ENCODE peak calls at places on chromosomes 6 and 20, in ten cellular contexts. F is colonic mucosa; N is Peyer's patch; M is breast epithelium; O is brain microvascular endothelial cell; Q is heart left ventricle; C is CD8-positive, alpha-beta T cell; K is cardiac muscle cell; S is upper lobe of right lung; V is astrocyte. R is an unnamed sample.

GRCh38 chr20:42483694-42484303 is 705.9 kb downstream of the PTPRT start:
- DNase-seq in F (peak; percentile 36), N (no peak), M (no peak), O (no peak), Q (peak; percentile 23), C (no peak), K (peak; percentile 3), S (no peak), V (no peak), R (peak; percentile 93)

GRCh38 chr20:38640486-38640885 is 38.9 kb downstream of the ARHGAP40 start:
- DNase-seq in F (no peak), N (no peak), M (no peak), O (no peak), Q (no peak), C (no peak), K (no peak), S (no peak), V (no peak), R (no peak)

GRCh38 chr6:6516643-6517042 is 71.9 kb upstream of the LY86 start:
- DNase-seq in F (no peak), N (no peak), M (no peak), O (no peak), Q (peak; percentile 51), C (peak; percentile 7), K (no peak), S (no peak), V (no peak), R (no peak)

GRCh38 chr20:22473293-22473692 is 111.1 kb downstream of the FOXA2 start:
- DNase-seq in F (no peak), N (no peak), M (no peak), O (no peak), Q (no peak), C (no peak), K (no peak), S (no peak), V (no peak), R (no peak)

GRCh38 chr6:116040980-116041379 is 19.7 kb downstream of the FRK start:
- DNase-seq in F (no peak), N (no peak), M (no peak), O (no peak), Q (no peak), C (no peak), K (no peak), S (no peak), V (no peak), R (no peak)

GRCh38 chr20:13681248-13682125 is 42.8 kb upstream of the TASP1 start:
- DNase-seq in F (peak; percentile 29), N (no peak), M (no peak), O (no peak), Q (no peak), C (no peak), K (no peak), S (no peak), V (no peak), R (no peak)

GRCh38 chr6:110491299-110491643 is 14.9 kb upstream of the SLC22A16 start:
- DNase-seq in F (no peak), N (no peak), M (no peak), O (no peak), Q (no peak), C (no peak), K (no peak), S (no peak), V (no peak), R (no peak)

GRCh38 chr20:49507741-49508434 is 25.4 kb upstream of the KCNB1 start:
- DNase-seq in F (no peak), N (no peak), M (no peak), O (no peak), Q (no peak), C (no peak), K (no peak), S (no peak), V (no peak), R (no peak)

GRCh38 chr20:47150403-47151152 is 205.9 kb downstream of the ZMYND8 start:
- DNase-seq in F (peak; percentile 62), N (no peak), M (no peak), O (peak; percentile 77), Q (peak; percentile 58), C (no peak), K (peak; percentile 87), S (peak; percentile 76), V (peak; percentile 54), R (peak; percentile 96)

GRCh38 chr6:166515072-166515810 is 71.2 kb downstream of the RAMACL start:
- DNase-seq in F (no peak), N (no peak), M (no peak), O (peak; percentile 85), Q (peak; percentile 39), C (peak; percentile 25), K (peak; percentile 59), S (no peak), V (peak; percentile 77), R (peak; percentile 70)

GRCh38 chr6:16223362-16223761 is 15.0 kb upstream of the GMPR start:
- DNase-seq in F (no peak), N (no peak), M (no peak), O (no peak), Q (no peak), C (no peak), K (no peak), S (no peak), V (no peak), R (peak; percentile 37)

GRCh38 chr20:37194616-37195015 is 15.3 kb upstream of the MROH8 start:
- DNase-seq in F (no peak), N (no peak), M (no peak), O (no peak), Q (no peak), C (no peak), K (no peak), S (no peak), V (no peak), R (no peak)

DNA sequence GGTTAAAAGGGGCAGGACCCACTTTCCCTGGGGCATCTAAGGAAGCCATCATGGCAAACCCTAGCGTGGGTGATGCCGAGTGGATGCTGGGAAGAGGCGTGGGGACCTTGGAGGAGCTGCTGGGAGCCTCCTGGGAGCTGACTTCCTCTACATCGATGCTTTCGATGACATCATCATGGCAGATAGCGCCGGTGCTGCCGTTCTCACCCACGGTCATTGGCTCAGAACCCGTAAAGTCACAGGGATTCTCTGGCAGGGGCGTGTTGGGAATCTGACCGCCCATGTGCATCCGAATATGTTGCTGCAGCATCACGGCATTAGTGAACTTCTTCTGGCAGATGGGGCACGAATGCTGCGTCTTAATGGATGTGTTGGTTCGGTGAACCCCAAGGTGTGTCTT is 12.1 kb downstream of the SALL4 start:
- DNase-seq in F (no peak), N (no peak), M (no peak), O (no peak), Q (no peak), C (no peak), K (no peak), S (peak; percentile 43), V (no peak), R (no peak)
- H3K36me3 ChIP-seq in F (no peaks in the 10 kb centered on the region), N (no peaks in the 10 kb centered on the region), M (no peaks in the 10 kb centered on the region), O (no peaks in the 10 kb centered on the region), Q (no peaks in the 10 kb centered on the region), C (no peaks in the 10 kb centered on the region), K (peaks cover 41% of the 10 kb centered on the region), S (no peaks in the 10 kb centered on the region), V (no peaks in the 10 kb centered on the region), R (peaks cover 96% of the 10 kb centered on the region)

DNA sequence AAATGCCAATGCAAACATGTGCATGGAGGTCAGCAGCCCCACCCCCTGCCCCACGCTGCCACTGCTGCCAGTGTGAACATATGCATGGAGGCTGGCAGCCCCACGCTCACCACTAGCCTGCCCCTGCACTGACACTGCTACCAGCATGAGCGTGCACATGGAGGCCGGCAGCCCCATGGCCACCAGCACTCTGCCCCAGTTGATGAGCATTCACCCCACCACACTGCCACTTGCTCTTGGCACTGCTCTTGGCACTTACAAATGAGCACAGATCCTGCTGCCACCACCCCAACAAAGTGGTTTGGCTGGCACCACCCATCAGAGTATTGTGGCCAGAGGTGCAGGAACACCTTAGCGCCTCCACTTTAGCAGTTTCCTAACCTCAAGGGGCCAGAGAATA is 174.1 kb downstream of the KHDC1L start:
- DNase-seq in F (no peak), N (no peak), M (no peak), O (no peak), Q (no peak), C (no peak), K (no peak), S (no peak), V (no peak), R (no peak)
- H3K27ac ChIP-seq in F (no peak overlapping the region), N (no peak overlapping the region), M (no peak overlapping the region), O (no peak overlapping the region), Q (no peak overlapping the region), C (no peak overlapping the region), K (peak overlapping the region; percentile 23), S (no peak overlapping the region), V (no peak overlapping the region), R (no peak overlapping the region)

DNA sequence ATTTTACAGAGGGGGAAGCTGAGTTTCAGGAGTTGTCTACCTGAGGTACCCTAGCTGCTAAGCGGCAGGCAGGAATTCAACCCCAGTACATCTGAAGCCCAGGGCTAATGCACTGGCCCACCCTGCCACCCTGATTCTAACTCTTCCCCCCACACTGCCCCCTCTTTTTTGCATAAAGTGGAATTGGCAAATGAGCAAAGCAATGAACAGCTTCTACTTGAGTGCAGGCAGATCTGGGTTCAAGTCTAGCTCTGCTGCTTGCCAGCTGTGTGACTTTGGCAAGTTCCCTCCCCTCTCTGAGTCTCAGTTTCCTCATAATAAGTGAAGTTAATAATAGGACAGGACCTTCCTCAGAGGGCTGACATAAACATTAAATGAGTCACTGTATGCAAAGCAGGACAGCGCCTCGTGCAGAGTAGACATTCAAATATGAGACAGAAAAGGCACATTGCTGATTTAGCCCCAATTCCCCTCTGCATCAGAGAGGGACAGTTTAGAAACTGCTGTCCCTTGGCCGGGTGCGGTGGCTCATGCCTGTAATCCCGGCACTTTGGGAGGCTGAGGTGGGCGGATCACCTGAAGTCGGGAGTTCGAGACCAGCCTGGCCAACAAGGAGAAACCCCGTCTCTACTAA is 4.7 kb downstream of the ADA start:
- DNase-seq in F (no peak), N (peak; percentile 74), M (no peak), O (peak; percentile 63), Q (no peak), C (no peak), K (peak; percentile 30), S (no peak), V (peak; percentile 52), R (no peak)
- TF ChIP-seq CTCF in F (no peak), N (no peak), M (no peak), O (no peak), Q (no peak), C (no peak), K (no peak), S (no peak), V (no peak), R (no peak)

DNA sequence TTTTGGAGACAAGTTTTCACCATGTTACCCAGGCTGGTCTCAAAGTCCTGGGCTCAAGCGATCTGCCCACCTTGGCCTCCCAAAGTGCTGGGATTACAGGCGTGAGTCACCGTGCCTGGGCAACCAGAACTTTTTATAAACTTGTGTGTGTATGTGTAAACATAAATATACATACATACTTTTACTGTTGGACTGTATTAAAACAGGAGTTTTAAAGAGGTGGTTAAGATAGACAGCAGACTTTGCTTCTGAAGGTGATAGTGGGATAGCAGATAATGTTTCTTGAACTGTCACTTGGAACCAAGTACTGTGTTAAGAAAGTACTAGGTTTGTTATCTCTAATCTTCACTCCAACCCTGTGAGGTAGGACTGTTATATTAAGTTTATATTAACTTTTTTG is 28.6 kb upstream of the MAPK13 start:
- DNase-seq in F (no peak), N (no peak), M (no peak), O (no peak), Q (no peak), C (no peak), K (no peak), S (no peak), V (no peak), R (no peak)
- H3K36me3 ChIP-seq in F (no peaks in the 10 kb centered on the region), N (no peaks in the 10 kb centered on the region), M (no peaks in the 10 kb centered on the region), O (peaks cover 31% of the 10 kb centered on the region), Q (peaks cover 58% of the 10 kb centered on the region), C (no peaks in the 10 kb centered on the region), K (peaks cover 2% of the 10 kb centered on the region), S (peaks cover 67% of the 10 kb centered on the region), V (peaks cover 21% of the 10 kb centered on the region), R (peaks cover 35% of the 10 kb centered on the region)

GRCh38 chr6:13425270-13425905 is 62.0 kb downstream of the GFOD1 start:
- DNase-seq in F (no peak), N (no peak), M (no peak), O (no peak), Q (no peak), C (no peak), K (no peak), S (no peak), V (no peak), R (no peak)
- H3K27ac ChIP-seq in F (no peak overlapping the region), N (peak overlapping the region; percentile 50), M (no peak overlapping the region), O (no peak overlapping the region), Q (peak overlapping the region; percentile 78), C (no peak overlapping the region), K (peak overlapping the region; percentile 91), S (peak overlapping the region; percentile 65), V (no peak overlapping the region), R (no peak overlapping the region)